ENCODE peak calls at places on chromosome 18, in four cellular contexts. G, I, L and B are unnamed samples.

GRCh38 chr18:48955528-48956261 is 4.9 kb upstream of the SMAD7 start:
- DNase-seq in I (no peak), L (no peak), G (no peak), B (no peak)

GRCh38 chr18:54743596-54743995 is 84.7 kb upstream of the RAB27B start:
- DNase-seq in L (no peak), G (no peak), I (no peak), B (no peak)

GRCh38 chr18:53375641-53376040 is 848.8 kb downstream of the MBD2 start:
- DNase-seq in G (no peak), L (no peak), I (no peak), B (no peak)

GRCh38 chr18:8982416-8983183 is 119.9 kb upstream of the NDUFV2 start:
- DNase-seq in I (no peak), L (peak; percentile 22), G (no peak), B (peak; percentile 45)

GRCh38 chr18:22268641-22269128 is 99.3 kb downstream of the GATA6 start:
- DNase-seq in L (no peak), G (no peak), I (no peak), B (no peak)

GRCh38 chr18:55579471-55579870 is 8.5 kb downstream of the TCF4 start:
- DNase-seq in G (no peak), I (no peak), L (no peak), B (no peak)

GRCh38 chr18:9104244-9104901 is 1.9 kb downstream of the NDUFV2 start:
- DNase-seq in I (no peak), L (no peak), G (no peak), B (no peak)

GRCh38 chr18:52451851-52452250 is 111.9 kb downstream of the DCC start:
- DNase-seq in I (no peak), G (no peak), L (no peak), B (no peak)

GRCh38 chr18:61731169-61731568 is 161.6 kb downstream of the RNF152 start:
- DNase-seq in I (no peak), G (no peak), L (no peak), B (no peak)

GRCh38 chr18:37019157-37019571 is 190.2 kb downstream of the KIAA1328 start:
- DNase-seq in G (no peak), I (no peak), L (no peak), B (peak; percentile 2)

GRCh38 chr18:58402247-58402646 is 226.6 kb downstream of the ALPK2 start:
- DNase-seq in I (peak; percentile 45), L (no peak), G (no peak), B (no peak)